ENCODE peak calls at places on chromosomes 2 and 18, in eight cellular contexts. T, Z, W, L, B, R, I and Y are unnamed samples.

GRCh38 chr2:24276349-24276899 is 83.9 kb downstream of the ITSN2 start:
- DNase-seq in L (no peak), Z (no peak), B (no peak), R (no peak), I (no peak), W (no peak), T (peak; percentile 12), Y (no peak)

GRCh38 chr2:218381916-218382366 is at the start of gene SLC11A1:
- DNase-seq in W (no peak), L (peak; percentile 69), I (no peak), T (no peak), R (no peak), B (no peak), Z (no peak), Y (no peak)

GRCh38 chr18:2083691-2084090 is 487.6 kb downstream of the METTL4 start:
- DNase-seq in Z (no peak), R (no peak), W (no peak), L (no peak), T (no peak), B (no peak), I (no peak), Y (peak; percentile 5)

GRCh38 chr2:234198976-234199375 is 148.5 kb downstream of the SPP2 start:
- DNase-seq in L (no peak), T (peak; percentile 22), Z (no peak), R (no peak), W (no peak), B (no peak), I (no peak), Y (no peak)

GRCh38 chr18:57803119-57803969 is at the start of gene ATP8B1:
- DNase-seq in T (peak; percentile 73), L (peak; percentile 86), Z (peak; percentile 85), W (peak; percentile 98), I (no peak), B (peak; percentile 62), R (peak; percentile 85), Y (peak; percentile 81)

GRCh38 chr2:211498551-211499205 is 942.3 kb downstream of the CPS1 start:
- DNase-seq in L (no peak), T (no peak), W (no peak), R (no peak), I (no peak), B (no peak), Z (no peak), Y (no peak)

GRCh38 chr2:158457826-158458616 is 1.3 kb downstream of the PKP4 start:
- DNase-seq in B (peak; percentile 62), T (peak; percentile 44), I (peak; percentile 56), Z (peak; percentile 79), R (peak; percentile 28), W (peak; percentile 56), L (peak; percentile 81), Y (peak; percentile 62)

GRCh38 chr18:72799106-72799505 is 68.7 kb downstream of the NETO1 start:
- DNase-seq in W (no peak), T (no peak), I (no peak), R (no peak), Z (no peak), B (peak; percentile 2), L (no peak), Y (no peak)

GRCh38 chr2:232286011-232286868 is 92.3 kb upstream of the ALPP start:
- DNase-seq in B (no peak), W (no peak), Z (no peak), L (no peak), T (no peak), I (no peak), R (no peak), Y (no peak)

GRCh38 chr2:133655565-133656113 is 87.4 kb upstream of the NCKAP5 start:
- DNase-seq in R (no peak), L (no peak), W (no peak), Z (no peak), T (no peak), B (no peak), I (no peak), Y (no peak)

GRCh38 chr2:105005601-105006000 is 32.3 kb upstream of the MRPS9 start:
- DNase-seq in B (no peak), W (peak; percentile 22), L (no peak), R (peak; percentile 66), Z (no peak), I (no peak), T (no peak), Y (peak; percentile 68)

GRCh38 chr2:207165121-207166038 is at the start of gene KLF7:
- DNase-seq in I (peak; percentile 67), R (peak; percentile 51), W (peak; percentile 81), T (peak; percentile 51), Z (peak; percentile 32), B (peak; percentile 59), L (peak; percentile 70), Y (no peak)

GRCh38 chr2:76445880-76446279 is 735.2 kb upstream of the GCFC2 start:
- DNase-seq in R (no peak), L (no peak), T (no peak), I (no peak), Z (no peak), B (no peak), W (no peak), Y (no peak)

GRCh38 chr2:237000481-237000880 is 85.2 kb upstream of the COPS8 start:
- DNase-seq in W (no peak), L (no peak), I (no peak), B (no peak), Z (no peak), T (no peak), R (no peak), Y (no peak)

GRCh38 chr2:12941203-12941602 is 224.5 kb downstream of the TRIB2 start:
- DNase-seq in W (no peak), T (no peak), B (no peak), I (no peak), L (no peak), R (no peak), Z (no peak), Y (no peak)

GRCh38 chr18:48841381-48842258 is 109.1 kb downstream of the SMAD7 start:
- DNase-seq in L (peak; percentile 74), Z (no peak), B (peak; percentile 77), R (no peak), W (no peak), T (peak; percentile 57), I (no peak), Y (no peak)

GRCh38 chr2:149832256-149832655 is 244.7 kb upstream of the MMADHC start:
- DNase-seq in I (no peak), B (peak; percentile 48), W (no peak), R (no peak), T (peak; percentile 45), Z (no peak), L (no peak), Y (no peak)

GRCh38 chr18:45836242-45837215 is 11.1 kb downstream of the SIGLEC15 start:
- DNase-seq in R (no peak), I (no peak), T (peak; percentile 33), B (no peak), W (peak; percentile 18), L (no peak), Z (no peak), Y (no peak)

GRCh38 chr2:101793277-101793969 is 95.9 kb downstream of the MAP4K4 start:
- DNase-seq in R (no peak), L (no peak), T (no peak), B (no peak), Z (no peak), W (no peak), I (no peak), Y (no peak)

GRCh38 chr2:230668184-230668938 is 44.3 kb upstream of the CAB39 start:
- DNase-seq in T (peak; percentile 74), W (no peak), B (peak; percentile 50), Z (no peak), L (peak; percentile 87), I (no peak), R (no peak), Y (no peak)

GRCh38 chr2:109662889-109663288 is 48.7 kb downstream of the SOWAHC start:
- DNase-seq in Z (no peak), W (peak; percentile 15), B (no peak), R (no peak), T (no peak), I (no peak), L (no peak), Y (peak; percentile 17)

GRCh38 chr2:232890896-232891601 is 21.0 kb downstream of the SNORC start:
- DNase-seq in W (peak; percentile 58), L (peak; percentile 75), T (peak; percentile 27), B (peak; percentile 32), I (no peak), Z (peak; percentile 49), R (peak; percentile 74), Y (peak; percentile 76)

GRCh38 chr2:2777213-2777612 is 446.1 kb upstream of the MYT1L start:
- DNase-seq in L (no peak), B (no peak), T (no peak), R (no peak), I (no peak), W (no peak), Z (no peak), Y (no peak)

GRCh38 chr2:176910828-176911227 is 301.8 kb upstream of the HNRNPA3 start:
- DNase-seq in Z (no peak), B (no peak), L (no peak), I (no peak), R (no peak), W (no peak), T (no peak), Y (no peak)

GRCh38 chr2:236049981-236050380 is 118.2 kb downstream of the GBX2 start:
- DNase-seq in I (no peak), B (peak; percentile 9), Z (no peak), T (no peak), W (no peak), L (no peak), R (no peak), Y (no peak)

GRCh38 chr2:98552499-98553179 is 55.7 kb downstream of the COA5 start:
- DNase-seq in B (peak; percentile 68), L (no peak), Z (peak; percentile 23), I (no peak), W (no peak), T (peak; percentile 94), R (no peak), Y (no peak)

GRCh38 chr2:168192839-168193616 is 54.4 kb downstream of the STK39 start:
- DNase-seq in L (no peak), B (peak; percentile 36), W (peak; percentile 22), T (no peak), R (peak; percentile 56), Z (no peak), I (peak; percentile 66), Y (peak; percentile 63)

GRCh38 chr2:197891897-197892442 is 87.6 kb downstream of the PLCL1 start:
- DNase-seq in B (no peak), R (no peak), Z (no peak), L (no peak), T (no peak), I (peak; percentile 6), W (no peak), Y (no peak)

GRCh38 chr2:336360-336759 is 48.5 kb upstream of the ALKAL2 start:
- DNase-seq in W (no peak), Z (no peak), L (no peak), R (no peak), B (no peak), I (no peak), T (no peak), Y (no peak)

GRCh38 chr18:39998332-39998731 is 1956.7 kb upstream of the PIK3C3 start:
- DNase-seq in B (no peak), T (no peak), I (no peak), Z (no peak), R (no peak), W (no peak), L (no peak), Y (no peak)

GRCh38 chr2:198347349-198347748 is 543.0 kb downstream of the PLCL1 start:
- DNase-seq in R (no peak), L (no peak), I (no peak), W (no peak), T (no peak), B (peak; percentile 1), Z (no peak), Y (no peak)

GRCh38 chr2:25258814-25259743 is 82.6 kb downstream of the DNMT3A start:
- DNase-seq in W (no peak), L (peak; percentile 7), I (no peak), R (no peak), T (no peak), Z (no peak), B (no peak), Y (no peak)

GRCh38 chr18:43662657-43663056 is 385.4 kb upstream of the SYT4 start:
- DNase-seq in B (peak; percentile 95), Z (peak; percentile 29), W (no peak), L (no peak), T (peak; percentile 93), I (no peak), R (no peak), Y (no peak)

GRCh38 chr2:128228894-128229293 is 89.8 kb downstream of the HS6ST1 start:
- DNase-seq in B (no peak), W (peak; percentile 15), L (no peak), R (peak; percentile 57), Z (no peak), T (peak; percentile 25), I (no peak), Y (peak; percentile 70)